ENCODE peak calls at places on chromosomes 16 and 17, in ten cellular contexts. V is COLO829; T is stimulated activated CD4-positive, alpha-beta T cell treated with anti-CD3 and anti-CD28 coated beads, Interleukin-1b, Interleukin-23, amount 100 ng/mL, for 24 hours; L is NAMALWA; B is cardiac fibroblast; W is activated naive CD4-positive, alpha-beta T cell treated with anti-CD3 and anti-CD28 coated beads, Interleukin-2, amount 50 U/mL, for 72 hours; H is central memory CD4-positive, alpha-beta T cell; I is C1 segment of cervical spinal cord; F is body of pancreas; J is left lung. C is an unnamed sample.

GRCh38 chr17:55266051-55266957 is 1.5 kb downstream of the HLF start:
- DNase-seq in V (no peak), T (no peak), L (no peak), B (no peak), W (no peak), H (no peak), I (peak; percentile 20), F (no peak), J (no peak), C (peak; percentile 9)

GRCh38 chr17:76556759-76557367 is 17.0 kb downstream of the PRCD start:
- DNase-seq in V (no peak), T (no peak), L (no peak), B (peak; percentile 70), W (peak; percentile 34), H (peak; percentile 65), I (no peak), F (peak; percentile 37), J (peak; percentile 88), C (peak; percentile 54)

GRCh38 chr17:6654816-6655731 is 3.5 kb downstream of the C17orf100 start:
- DNase-seq in V (no peak), T (no peak), L (no peak), B (no peak), W (no peak), H (no peak), I (no peak), F (peak; percentile 76), J (peak; percentile 75), C (no peak)

GRCh38 chr17:81427446-81428120 is 32.3 kb downstream of the BAHCC1 start:
- DNase-seq in V (no peak), T (no peak), L (no peak), B (no peak), W (no peak), H (no peak), I (peak; percentile 54), F (peak; percentile 92), J (peak; percentile 89), C (no peak)

GRCh38 chr17:28645576-28645939 is 600 bp upstream of the BLTP2 start:
- DNase-seq in V (no peak), T (no peak), L (no peak), B (no peak), W (peak; percentile 16), H (no peak), I (no peak), F (no peak), J (no peak), C (no peak)

GRCh38 chr17:27065588-27065987 is 228.3 kb upstream of the WSB1 start:
- DNase-seq in V (no peak), T (no peak), L (no peak), B (no peak), W (no peak), H (no peak), I (no peak), F (no peak), J (no peak), C (no peak)

GRCh38 chr16:80058236-80058635 is 457.7 kb upstream of the MAF start:
- DNase-seq in V (no peak), T (no peak), L (no peak), B (peak; percentile 7), W (no peak), H (no peak), I (no peak), F (peak; percentile 44), J (no peak), C (no peak)

GRCh38 chr17:38898812-38899348 is 26.5 kb upstream of the LASP1NB start:
- DNase-seq in V (no peak), T (peak; percentile 57), L (peak; percentile 81), B (peak; percentile 69), W (peak; percentile 75), H (peak; percentile 82), I (no peak), F (peak; percentile 42), J (peak; percentile 87), C (no peak)

GRCh38 chr17:43732961-43733360 is 25.6 kb downstream of the SOST start:
- DNase-seq in V (no peak), T (no peak), L (no peak), B (peak; percentile 91), W (no peak), H (no peak), I (no peak), F (no peak), J (no peak), C (peak; percentile 91)

GRCh38 chr17:82943339-82943738 is 103.5 kb upstream of the ZNF750 start:
- DNase-seq in V (no peak), T (no peak), L (no peak), B (no peak), W (no peak), H (no peak), I (no peak), F (no peak), J (peak; percentile 41), C (no peak)

GRCh38 chr16:997440-998051 is 16.0 kb downstream of the SOX8 start:
- DNase-seq in V (peak; percentile 28), T (no peak), L (no peak), B (peak; percentile 51), W (no peak), H (peak; percentile 71), I (no peak), F (peak; percentile 48), J (no peak), C (peak; percentile 42)

GRCh38 chr16:81554993-81555392 is 110.4 kb downstream of the CMIP start:
- DNase-seq in V (no peak), T (no peak), L (no peak), B (no peak), W (no peak), H (no peak), I (no peak), F (no peak), J (no peak), C (no peak)

GRCh38 chr17:10798332-10798749 is 5.6 kb downstream of the TMEM238L start:
- DNase-seq in V (no peak), T (no peak), L (no peak), B (no peak), W (no peak), H (no peak), I (no peak), F (peak; percentile 59), J (no peak), C (no peak)

GRCh38 chr16:53089434-53090270 is 34.9 kb downstream of the CHD9 start:
- DNase-seq in V (no peak), T (no peak), L (no peak), B (peak; percentile 57), W (no peak), H (no peak), I (peak; percentile 53), F (no peak), J (no peak), C (peak; percentile 49)

GRCh38 chr16:55501549-55502322 is 7.1 kb upstream of the LPCAT2 start:
- DNase-seq in V (no peak), T (no peak), L (no peak), B (peak; percentile 40), W (no peak), H (no peak), I (no peak), F (no peak), J (no peak), C (peak; percentile 50)

GRCh38 chr16:49825006-49825405 is 30.9 kb downstream of the ZNF423 start:
- DNase-seq in V (no peak), T (no peak), L (no peak), B (no peak), W (no peak), H (no peak), I (no peak), F (no peak), J (no peak), C (no peak)

GRCh38 chr17:16150251-16150859 is 65.0 kb downstream of the NCOR1 start:
- DNase-seq in V (no peak), T (no peak), L (no peak), B (peak; percentile 85), W (no peak), H (no peak), I (no peak), F (no peak), J (no peak), C (peak; percentile 56)

GRCh38 chr16:85653226-85653917 is 35.4 kb downstream of the GINS2 start:
- DNase-seq in V (no peak), T (no peak), L (no peak), B (peak; percentile 13), W (no peak), H (no peak), I (no peak), F (no peak), J (peak; percentile 67), C (no peak)

GRCh38 chr17:67833946-67834631 is 8.8 kb downstream of the BPTF start:
- DNase-seq in V (no peak), T (no peak), L (no peak), B (no peak), W (no peak), H (no peak), I (no peak), F (no peak), J (no peak), C (no peak)

GRCh38 chr16:24094660-24095059 is 161.5 kb upstream of the CACNG3 start:
- DNase-seq in V (no peak), T (no peak), L (no peak), B (no peak), W (no peak), H (no peak), I (no peak), F (no peak), J (no peak), C (no peak)

GRCh38 chr16:65449526-65449925 is 327.7 kb upstream of the CDH11 start:
- DNase-seq in V (no peak), T (no peak), L (no peak), B (no peak), W (no peak), H (no peak), I (no peak), F (no peak), J (no peak), C (no peak)

GRCh38 chr17:36534117-36534880 is at the start of gene MYO19:
- DNase-seq in V (peak; percentile 42), T (no peak), L (peak; percentile 72), B (peak; percentile 57), W (peak; percentile 62), H (peak; percentile 44), I (peak; percentile 42), F (peak; percentile 63), J (peak; percentile 90), C (peak; percentile 84)

GRCh38 chr17:46943511-46944393 is 20.8 kb downstream of the GOSR2 start:
- DNase-seq in V (no peak), T (no peak), L (no peak), B (peak; percentile 33), W (no peak), H (no peak), I (peak; percentile 34), F (no peak), J (no peak), C (peak; percentile 61)

GRCh38 chr17:39156491-39156890 is 5.1 kb upstream of the PLXDC1 start:
- DNase-seq in V (no peak), T (no peak), L (no peak), B (no peak), W (no peak), H (no peak), I (no peak), F (no peak), J (no peak), C (no peak)

GRCh38 chr17:79532107-79532790 is 78.6 kb downstream of the RBFOX3 start:
- DNase-seq in V (no peak), T (no peak), L (no peak), B (no peak), W (no peak), H (no peak), I (no peak), F (no peak), J (peak; percentile 38), C (no peak)

GRCh38 chr17:30558313-30559195 is 81.3 kb downstream of the GOSR1 start:
- DNase-seq in V (no peak), T (no peak), L (no peak), B (no peak), W (no peak), H (no peak), I (no peak), F (no peak), J (no peak), C (no peak)

GRCh38 chr16:50457979-50458461 is 89.2 kb upstream of the BRD7 start:
- DNase-seq in V (no peak), T (no peak), L (no peak), B (no peak), W (no peak), H (no peak), I (no peak), F (no peak), J (no peak), C (no peak)

GRCh38 chr16:71526111-71526998 is at the start of gene CHST4:
- DNase-seq in V (no peak), T (no peak), L (no peak), B (peak; percentile 62), W (no peak), H (no peak), I (no peak), F (no peak), J (no peak), C (peak; percentile 77)